ENCODE peak calls at places on chromosomes 13 and 19, in seven cellular contexts. J is GM12891, P is K562, E is H1, L is HepG2, B is GM12892, H is GM12878. T is an unnamed sample.

GRCh38 chr13:102402292-102402691 is 444 bp upstream of the FGF14 start:
- DNase-seq in L (no peak), H (no peak), B (no peak), J (no peak), P (no peak), E (peak; percentile 51), T (peak; percentile 88)

GRCh38 chr13:111903143-111903542 is 163.8 kb upstream of the SOX1 start:
- DNase-seq in H (no peak), B (no peak), J (no peak), E (no peak), P (no peak), L (no peak), T (no peak)

GRCh38 chr19:10096615-10096963 is 5.9 kb downstream of the ANGPTL6 start:
- DNase-seq in H (no peak), B (no peak), E (no peak), L (no peak), J (no peak), P (peak; percentile 44), T (no peak)

GRCh38 chr13:111953546-111954178 is 113.3 kb upstream of the SOX1 start:
- DNase-seq in E (no peak), L (no peak), J (no peak), H (no peak), B (no peak), P (no peak), T (no peak)

GRCh38 chr19:23002690-23003422 is at the start of gene ZNF728:
- DNase-seq in H (no peak), E (no peak), L (no peak), B (no peak), J (no peak), P (peak; percentile 48), T (peak; percentile 11)

GRCh38 chr13:110561335-110562033 is at the start of gene RAB20:
- DNase-seq in J (peak; percentile 77), B (peak; percentile 66), L (peak; percentile 80), P (peak; percentile 78), E (no peak), H (no peak), T (peak; percentile 96)

GRCh38 chr13:52374389-52374788 is 31.6 kb downstream of the THSD1 start:
- DNase-seq in E (no peak), B (no peak), H (no peak), L (no peak), P (no peak), J (no peak), T (no peak)

GRCh38 chr19:588758-589692 is 656 bp upstream of the HCN2 start:
- DNase-seq in E (no peak), P (peak; percentile 52), B (no peak), L (no peak), H (no peak), J (no peak), T (peak; percentile 59)

GRCh38 chr19:32373614-32374295 is 28.3 kb downstream of the ZNF507 start:
- DNase-seq in E (no peak), H (no peak), J (no peak), B (no peak), P (peak; percentile 91), L (peak; percentile 100), T (no peak)

GRCh38 chr13:30450066-30450465 is 15.7 kb downstream of the HMGB1 start:
- DNase-seq in P (no peak), B (no peak), E (no peak), L (no peak), J (no peak), H (no peak), T (no peak)

GRCh38 chr19:58001895-58002369 is 688 bp downstream of the ZNF606 start:
- DNase-seq in E (no peak), P (no peak), B (no peak), H (no peak), J (peak; percentile 29), L (peak; percentile 71), T (peak; percentile 33)

GRCh38 chr13:110308377-110309158 is 1.5 kb downstream of the COL4A2 start:
- DNase-seq in E (no peak), L (no peak), J (no peak), P (no peak), H (no peak), B (no peak), T (peak; percentile 66)

GRCh38 chr19:46069841-46070341 is 29.1 kb upstream of the IGFL4 start:
- DNase-seq in H (no peak), B (no peak), E (no peak), P (no peak), L (peak; percentile 42), J (no peak), T (no peak)

GRCh38 chr13:50357136-50357535 is 341.9 kb downstream of the KCNRG start:
- DNase-seq in H (no peak), L (no peak), P (no peak), E (no peak), B (no peak), J (no peak), T (no peak)

GRCh38 chr13:50358715-50359367 is 343.6 kb downstream of the KCNRG start:
- DNase-seq in J (no peak), L (no peak), P (no peak), B (no peak), H (no peak), E (no peak), T (no peak)

GRCh38 chr13:50358221-50358620 is 343.0 kb downstream of the KCNRG start:
- DNase-seq in B (no peak), E (no peak), P (no peak), H (no peak), L (no peak), J (no peak), T (peak; percentile 8)

GRCh38 chr13:50355797-50356196 is 340.6 kb downstream of the KCNRG start:
- DNase-seq in P (no peak), H (peak; percentile 9), B (no peak), J (no peak), L (no peak), E (no peak), T (no peak)

GRCh38 chr13:50357586-50358118 is 342.4 kb downstream of the KCNRG start:
- DNase-seq in J (no peak), P (peak; percentile 65), L (no peak), H (no peak), E (no peak), B (no peak), T (no peak)
- TF ChIP-seq TAF1 in J (no peak), P (no peak), L (no peak), H (no peak), E (no peak), B (no peak), T (no peak)

GRCh38 chr13:87669379-87669978 is 1.7 kb upstream of the SLITRK5 start:
- DNase-seq in P (peak; percentile 1), J (no peak), E (no peak), L (peak; percentile 9), H (no peak), B (no peak), T (peak; percentile 27)
- TF ChIP-seq TAF1 in P (no peak), J (no peak), E (no peak), L (no peak), H (no peak), B (no peak), T (no peak)

GRCh38 chr13:92175330-92175729 is 776.9 kb downstream of the GPC5 start:
- DNase-seq in E (no peak), L (peak; percentile 27), J (peak; percentile 2), H (no peak), P (peak; percentile 9), B (no peak), T (peak; percentile 62)
- TF ChIP-seq TAF1 in E (no peak), L (no peak), J (no peak), H (no peak), P (no peak), B (no peak), T (no peak)

DNA sequence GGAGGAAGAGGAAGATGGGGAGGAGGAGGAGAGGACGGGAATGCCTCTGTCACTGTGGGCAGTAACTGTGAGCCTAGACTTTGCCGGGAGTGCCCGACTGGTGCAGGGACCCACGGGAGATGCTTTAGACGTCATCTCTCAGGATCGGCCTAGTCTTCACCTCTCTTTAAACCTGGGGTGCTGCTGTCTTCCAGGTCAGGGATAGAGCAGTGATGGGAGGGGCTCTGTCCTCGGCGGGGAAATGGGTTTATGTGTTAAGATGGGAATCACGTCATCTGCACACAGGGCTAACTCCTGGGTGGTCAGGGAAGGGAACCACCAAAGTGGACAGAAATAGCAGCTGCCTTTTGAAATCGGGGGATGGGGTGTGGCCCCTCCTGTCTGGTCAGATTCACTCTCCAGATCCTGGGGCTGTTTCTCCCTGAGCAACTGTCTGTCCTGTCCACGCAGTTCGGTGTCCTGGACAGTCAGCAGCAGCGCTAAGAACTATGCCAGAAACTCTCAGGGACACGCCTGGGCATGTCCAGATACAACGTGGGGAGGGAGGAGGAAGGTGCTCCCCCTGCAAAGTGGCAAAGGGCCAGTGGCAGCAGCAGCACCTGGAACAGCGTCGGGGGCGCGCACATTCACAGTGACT is 26.8 kb downstream of the GAS6 start:
- DNase-seq in E (no peak), H (no peak), B (no peak), J (no peak), P (no peak), L (no peak), T (peak; percentile 61)
- TF ChIP-seq TAF1 in E (no peak), H (no peak), B (no peak), J (no peak), P (no peak), L (no peak), T (peak; percentile 17)

DNA sequence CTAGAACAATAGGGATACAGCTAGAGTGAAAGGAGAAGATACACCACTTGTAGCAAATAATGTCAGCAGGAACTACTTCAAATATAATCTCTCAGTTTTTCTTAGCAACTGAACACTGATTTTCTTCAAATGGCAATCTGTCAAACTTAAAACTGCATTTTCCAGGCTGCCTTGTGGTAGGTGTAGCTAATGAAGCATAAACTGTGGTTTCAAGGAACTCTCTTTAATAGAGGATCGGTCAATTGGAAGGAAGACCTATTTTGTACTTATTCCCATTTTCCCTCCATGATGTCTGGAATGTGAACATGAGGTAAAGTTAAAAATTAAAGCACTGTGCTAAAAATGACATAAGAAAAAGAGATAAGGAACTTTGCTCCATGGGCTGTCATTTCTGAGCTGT is 1261.9 kb downstream of the PCDH17 start:
- DNase-seq in H (no peak), P (no peak), E (no peak), B (no peak), J (no peak), L (no peak), T (no peak)
- TF ChIP-seq TAF1 in H (no peak), P (no peak), E (no peak), B (no peak), J (no peak), L (no peak), T (no peak)